ENCODE peak calls at places on chromosomes 6 and 20, in four cellular contexts. M, Y, K and N are unnamed samples.

GRCh38 chr6:52389626-52390360 is 27.8 kb downstream of the PAQR8 start:
- DNase-seq in Y (peak), K (peak), M (peak), N (no peak)

GRCh38 chr6:92196320-92196719 is 1223.0 kb downstream of the EPHA7 start:
- DNase-seq in K (no peak), Y (no peak), M (no peak), N (no peak)

GRCh38 chr6:164404802-164405488 is 904.5 kb downstream of the C6orf118 start:
- DNase-seq in K (no peak), Y (no peak), M (no peak), N (no peak)

GRCh38 chr6:134394905-134395304 is 77.0 kb upstream of the SGK1 start:
- DNase-seq in K (no peak), Y (no peak), M (no peak), N (no peak)

GRCh38 chr20:2468581-2469407 is 1.8 kb downstream of the SNRPB start:
- DNase-seq in Y (no peak), K (no peak), M (no peak), N (no peak)

GRCh38 chr6:153525998-153526397 is 394.9 kb upstream of the RGS17 start:
- DNase-seq in M (no peak), K (no peak), Y (no peak), N (no peak)

GRCh38 chr20:38831995-38832620 is 26.6 kb downstream of the PPP1R16B start:
- DNase-seq in K (no peak), Y (no peak), M (no peak), N (no peak)

GRCh38 chr6:73123632-73124329 is 101.5 kb downstream of the KHDC1L start:
- DNase-seq in K (no peak), M (no peak), Y (no peak), N (no peak)

GRCh38 chr20:23517719-23518118 is 26.8 kb downstream of the CST8 start:
- DNase-seq in M (no peak), Y (no peak), K (no peak), N (no peak)

GRCh38 chr6:127459231-127459641 is at the start of gene KIAA0408:
- DNase-seq in M (no peak), Y (no peak), K (no peak), N (peak)

GRCh38 chr6:119873107-119873506 is 523.5 kb upstream of the MAN1A1 start:
- DNase-seq in Y (no peak), K (no peak), M (no peak), N (no peak)

GRCh38 chr6:168088161-168089106 is 9.4 kb upstream of the FRMD1 start:
- DNase-seq in K (peak), M (no peak), Y (no peak), N (peak)

GRCh38 chr6:87654117-87654516 is 47.9 kb downstream of the AKIRIN2 start:
- DNase-seq in Y (no peak), K (no peak), M (no peak), N (peak)

GRCh38 chr6:53179961-53180651 is 31.5 kb upstream of the GCM1 start:
- DNase-seq in K (no peak), Y (no peak), M (no peak), N (no peak)

GRCh38 chr6:28489366-28490190 is 26.0 kb downstream of the GPX6 start:
- DNase-seq in K (peak), M (peak), Y (peak), N (peak)

GRCh38 chr6:18632670-18633410 is 245.7 kb downstream of the RNF144B start:
- DNase-seq in M (no peak), K (peak), Y (no peak), N (no peak)

GRCh38 chr6:151376440-151376839 is 14.9 kb downstream of the ZBTB2 start:
- DNase-seq in K (no peak), Y (no peak), M (no peak), N (no peak)

GRCh38 chr6:43254138-43254817 is 11.0 kb downstream of the TTBK1 start:
- DNase-seq in K (no peak), M (no peak), Y (no peak), N (no peak)

GRCh38 chr20:46941404-46941803 is 46.8 kb downstream of the EYA2 start:
- DNase-seq in M (no peak), Y (no peak), K (no peak), N (no peak)

GRCh38 chr20:31845300-31845863 is at the start of gene FOXS1:
- DNase-seq in K (no peak), Y (no peak), M (no peak), N (peak)

GRCh38 chr20:58549681-58550542 is 34.7 kb upstream of the APCDD1L start:
- DNase-seq in K (no peak), Y (no peak), M (no peak), N (no peak)

GRCh38 chr6:26430787-26431186 is 9.5 kb upstream of the BTN3A3 start:
- DNase-seq in K (no peak), M (no peak), Y (no peak), N (no peak)

GRCh38 chr6:18211338-18211737 is 53.0 kb downstream of the DEK start:
- DNase-seq in Y (peak), M (no peak), K (no peak), N (no peak)

GRCh38 chr6:72411872-72412708 is 209.8 kb upstream of the KCNQ5 start:
- DNase-seq in M (peak), Y (peak), K (peak), N (peak)

GRCh38 chr6:26309731-26310142 is 55.3 kb upstream of the BTN3A2 start:
- DNase-seq in K (peak), Y (no peak), M (peak), N (no peak)

GRCh38 chr20:17431621-17432364 is 99.4 kb downstream of the BFSP1 start:
- DNase-seq in M (peak), K (peak), Y (no peak), N (peak)

GRCh38 chr6:18302561-18303439 is 38.5 kb upstream of the DEK start:
- DNase-seq in M (no peak), K (peak), Y (no peak), N (peak)

GRCh38 chr6:142932788-142933362 is 12.1 kb downstream of the HIVEP2 start:
- DNase-seq in K (no peak), Y (no peak), M (no peak), N (no peak)

GRCh38 chr6:134397674-134398073 is 79.8 kb upstream of the SGK1 start:
- DNase-seq in M (no peak), K (no peak), Y (no peak), N (no peak)

GRCh38 chr20:642398-643174 is 10.4 kb downstream of the SRXN1 start:
- DNase-seq in M (peak), Y (no peak), K (peak), N (peak)
- TF ChIP-seq EZH2 in M (no peak), Y (no peak), K (no peak), N (no peak)

GRCh38 chr6:5294392-5295211 is 33.3 kb downstream of the FARS2 start:
- DNase-seq in Y (no peak), K (no peak), M (no peak), N (no peak)
- TF ChIP-seq CREB1 in Y (no peak), K (no peak), M (no peak), N (no peak)

DNA sequence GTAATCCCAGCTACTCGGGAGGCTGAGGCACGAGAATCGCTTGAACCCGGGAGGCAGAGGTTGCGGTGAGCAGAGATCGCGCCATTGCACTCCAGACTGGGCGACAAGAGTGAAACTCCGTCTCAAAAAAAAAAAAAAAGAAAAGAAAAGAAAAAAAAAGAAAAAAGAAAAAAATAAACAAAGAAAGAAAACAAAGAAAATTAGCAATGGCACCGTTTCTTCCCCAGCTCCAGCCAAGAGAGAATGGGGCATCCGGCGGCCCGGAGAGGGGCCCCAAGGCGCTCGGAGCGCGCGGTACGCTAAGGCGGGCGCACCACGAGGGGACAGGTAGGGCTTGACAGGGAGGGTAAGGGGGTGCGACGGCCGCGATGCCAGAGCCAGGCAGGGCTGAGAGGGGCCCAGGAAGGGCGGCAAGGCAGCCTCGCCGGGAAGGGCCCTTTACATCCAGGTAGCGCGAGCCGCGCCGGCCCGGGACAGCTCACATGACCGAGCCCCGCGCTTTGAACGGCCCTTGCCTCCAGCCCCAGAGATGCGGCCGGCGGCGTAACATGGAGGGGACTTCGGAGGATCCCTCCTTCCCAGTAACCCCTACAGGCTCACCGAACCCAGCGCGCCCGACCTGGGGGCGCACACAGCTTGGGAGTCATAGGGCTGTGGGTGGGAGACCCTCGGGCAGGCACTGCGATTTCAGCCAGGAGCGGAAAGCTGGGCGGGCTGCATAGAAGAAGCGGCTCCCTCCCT is 1.4 kb downstream of the BMP7 start:
- DNase-seq in Y (no peak), M (no peak), K (no peak), N (peak)
- TF ChIP-seq EZH2 in Y (no peak), M (no peak), K (peak), N (no peak)

GRCh38 chr6:155224031-155224451 is 39.8 kb upstream of the CLDN20 start:
- DNase-seq in M (no peak), Y (peak), K (peak), N (no peak)
- TF ChIP-seq CREB1 in M (no peak), Y (peak), K (peak), N (no peak)

GRCh38 chr6:110357696-110358535 is at the start of gene METTL24:
- DNase-seq in Y (no peak), M (no peak), K (no peak), N (peak)
- TF ChIP-seq EZH2 in Y (no peak), M (no peak), K (no peak), N (no peak)